ENCODE peak calls at places on chromosomes 4 and X, in nine cellular contexts. B is M059J; K is RPMI7951; M is OCI-LY7; C is head of caudate nucleus; G is NCI-H2081 treated with DMSO at 0.1 percent for 48 hours; T is cardiac fibroblast; Z is colonic mucosa; R is naive thymus-derived CD4-positive, alpha-beta T cell. V is an unnamed sample.

GRCh38 chr4:109301691-109302365 is 630 bp downstream of the COL25A1 start:
- DNase-seq in M (no peak), G (no peak), K (no peak), C (peak), B (no peak), Z (no peak), T (no peak), R (no peak), V (no peak)

GRCh38 chr4:80115368-80116181 is 42.5 kb upstream of the ANTXR2 start:
- DNase-seq in M (no peak), K (peak), T (no peak), R (no peak), Z (no peak), B (peak), C (no peak), G (no peak), V (no peak)

GRCh38 chrX:40694833-40695232 is 40.5 kb downstream of the MED14 start:
- DNase-seq in T (no peak), R (no peak), C (no peak), K (no peak), G (no peak), Z (no peak), B (no peak), M (no peak), V (no peak)

GRCh38 chr4:175373031-175373430 is 439.0 kb downstream of the GPM6A start:
- DNase-seq in R (no peak), G (no peak), Z (no peak), T (no peak), B (peak), K (no peak), C (no peak), M (no peak), V (no peak)

GRCh38 chrX:118524344-118524743 is 28.7 kb downstream of the DOCK11 start:
- DNase-seq in R (no peak), M (no peak), Z (no peak), K (no peak), C (no peak), B (no peak), G (no peak), T (no peak), V (no peak)

GRCh38 chrX:134734343-134735001 is 76.2 kb upstream of the PLAC1 start:
- DNase-seq in M (no peak), G (peak), K (peak), Z (no peak), B (peak), C (peak), T (peak), R (no peak), V (no peak)

GRCh38 chrX:152821145-152821765 is 9.3 kb downstream of the CETN2 start:
- DNase-seq in K (peak), B (peak), R (no peak), T (peak), G (peak), Z (peak), C (peak), M (peak), V (no peak)

GRCh38 chr4:72984351-72984750 is 85.2 kb downstream of the COX18 start:
- DNase-seq in Z (no peak), T (no peak), C (no peak), B (no peak), G (no peak), K (no peak), M (no peak), R (no peak), V (no peak)

GRCh38 chr4:150510176-150510875 is 71.6 kb upstream of the MAB21L2 start:
- DNase-seq in Z (no peak), M (no peak), K (peak), R (no peak), C (no peak), G (no peak), B (peak), T (peak), V (peak)

GRCh38 chr4:122652379-122652778 is 31.5 kb upstream of the IL21 start:
- DNase-seq in B (peak), T (peak), C (peak), G (no peak), R (peak), M (peak), Z (peak), K (peak), V (no peak)

GRCh38 chrX:130878350-130879341 is 24.4 kb downstream of the ENOX2 start:
- DNase-seq in M (no peak), G (no peak), Z (peak), T (peak), R (no peak), B (peak), K (peak), C (peak), V (peak)

GRCh38 chr4:125355791-125356190 is 41.0 kb downstream of the FAT4 start:
- DNase-seq in T (no peak), B (no peak), Z (no peak), M (no peak), C (no peak), K (no peak), R (no peak), G (no peak), V (no peak)

GRCh38 chr4:152810715-152811287 is 31.0 kb downstream of the ARFIP1 start:
- DNase-seq in K (no peak), G (no peak), T (no peak), M (no peak), B (no peak), R (no peak), C (no peak), Z (no peak), V (no peak)

GRCh38 chr4:56655209-56655626 is 25.9 kb downstream of the HOPX start:
- DNase-seq in K (no peak), G (no peak), Z (no peak), R (peak), M (no peak), C (peak), T (no peak), B (peak), V (no peak)

GRCh38 chr4:108118505-108118904 is 50.2 kb downstream of the LEF1 start:
- DNase-seq in Z (no peak), M (peak), B (peak), T (no peak), R (no peak), G (peak), K (peak), C (no peak), V (no peak)

GRCh38 chr4:162682651-162683050 is 484.0 kb downstream of the NAF1 start:
- DNase-seq in T (no peak), K (no peak), M (no peak), B (peak), Z (no peak), C (no peak), R (no peak), G (no peak), V (no peak)

GRCh38 chr4:159267023-159267939 is 164.4 kb downstream of the RAPGEF2 start:
- DNase-seq in G (no peak), C (peak), T (peak), R (no peak), M (no peak), Z (no peak), K (peak), B (peak), V (no peak)

GRCh38 chrX:75784689-75785491 is at the start of gene MAGEE2:
- DNase-seq in T (no peak), K (peak), Z (no peak), B (no peak), M (no peak), G (no peak), R (peak), C (peak), V (no peak)

GRCh38 chr4:108683479-108683878 is 33.1 kb downstream of the OSTC start:
- DNase-seq in R (no peak), G (no peak), C (no peak), T (peak), Z (no peak), K (peak), B (peak), M (peak), V (no peak)

GRCh38 chr4:164894725-164895124 is 17.7 kb downstream of the APELA start:
- DNase-seq in T (no peak), K (no peak), G (no peak), R (no peak), M (no peak), B (no peak), Z (no peak), C (no peak), V (no peak)

GRCh38 chr4:104906274-104906673 is 240.4 kb upstream of the TET2 start:
- DNase-seq in B (no peak), Z (no peak), G (no peak), M (no peak), R (no peak), K (peak), T (no peak), C (no peak), V (no peak)

GRCh38 chr4:73615613-73616012 is 4.6 kb downstream of the RASSF6 start:
- DNase-seq in K (no peak), C (no peak), T (no peak), R (no peak), Z (no peak), M (peak), B (no peak), G (no peak), V (no peak)

GRCh38 chr4:20065952-20066351 is 185.8 kb upstream of the SLIT2 start:
- DNase-seq in R (no peak), B (no peak), C (no peak), M (no peak), K (no peak), Z (no peak), G (no peak), T (no peak), V (no peak)

GRCh38 chrX:3699841-3700381 is 13.5 kb downstream of the PRKX start:
- DNase-seq in B (no peak), Z (no peak), K (no peak), C (no peak), T (no peak), G (no peak), M (peak), R (peak), V (no peak)

GRCh38 chr4:149164282-149164681 is 651.4 kb downstream of the IQCM start:
- DNase-seq in K (peak), C (no peak), T (peak), Z (no peak), R (no peak), G (no peak), B (peak), M (no peak), V (no peak)

GRCh38 chrX:75655627-75656026 is 129.4 kb downstream of the MAGEE2 start:
- DNase-seq in M (no peak), G (no peak), C (no peak), B (no peak), T (no peak), R (no peak), Z (no peak), K (no peak), V (no peak)

GRCh38 chrX:30822068-30822671 is 66.9 kb downstream of the TAB3 start:
- DNase-seq in M (peak), K (peak), R (no peak), G (no peak), T (peak), Z (no peak), C (no peak), B (peak), V (no peak)

GRCh38 chrX:53768451-53769246 is 82.1 kb upstream of the HUWE1 start:
- DNase-seq in C (no peak), K (peak), Z (no peak), T (no peak), M (no peak), B (no peak), R (no peak), G (no peak), V (no peak)

GRCh38 chr4:142473960-142474338 is 372.2 kb downstream of the INPP4B start:
- DNase-seq in K (no peak), C (no peak), R (no peak), G (no peak), Z (no peak), M (peak), B (no peak), T (no peak), V (no peak)

GRCh38 chr4:73446336-73446938 is 10.4 kb downstream of the AFP start:
- DNase-seq in B (peak), C (peak), R (no peak), M (peak), K (peak), Z (no peak), G (no peak), T (peak), V (no peak)

GRCh38 chrX:136783159-136783558 is 2.4 kb upstream of the ARHGEF6 start:
- DNase-seq in R (no peak), G (no peak), C (no peak), B (peak), M (no peak), K (no peak), Z (no peak), T (no peak), V (no peak)

GRCh38 chrX:50054147-50054546 is 131.8 kb downstream of the CLCN5 start:
- DNase-seq in M (no peak), C (no peak), K (no peak), T (no peak), Z (no peak), B (no peak), R (no peak), G (no peak), V (no peak)

GRCh38 chrX:150531467-150531866 is 37.0 kb upstream of the MTM1 start:
- DNase-seq in M (no peak), G (no peak), T (no peak), C (no peak), Z (no peak), B (no peak), R (no peak), K (no peak), V (no peak)

GRCh38 chrX:264634-265455 is 16.3 kb upstream of the PLCXD1 start:
- DNase-seq in K (no peak), R (no peak), Z (peak), G (no peak), T (peak), B (no peak), M (no peak), C (no peak), V (no peak)

GRCh38 chrX:110210417-110211139 is 107.3 kb downstream of the AMMECR1 start:
- DNase-seq in M (no peak), B (peak), K (peak), T (peak), Z (no peak), C (no peak), R (no peak), G (peak), V (peak)